ENCODE peak calls at places on chromosome 19, in ten cellular contexts. U is AG08395; H is NCI-H2081 treated with DMSO at 0.1 percent for 48 hours; Z is stimulated activated CD4-positive, alpha-beta T cell treated with anti-CD3 and anti-CD28 coated beads, TNF-alpha, amount 100 ng/mL, for 4 hours; K is stimulated activated CD8-positive, alpha-beta memory T cell treated with anti-CD3 and anti-CD28 coated beads, Interleukin-15, amount 100 ng/mL, for 1 hour; Q is cardiac fibroblast; O is AG04450; Y is RKO; P is GOT3; G is stomach. J is an unnamed sample.

GRCh38 chr19:31818740-31819228 is 469.5 kb upstream of the TSHZ3 start:
- DNase-seq in Z (no peak), U (no peak), P (no peak), H (no peak), O (no peak), G (no peak), Y (no peak), Q (no peak), K (no peak), J (no peak)

GRCh38 chr19:11324079-11324661 is 15.3 kb downstream of the RAB3D start:
- DNase-seq in O (peak), P (no peak), G (peak), K (no peak), Z (no peak), U (peak), H (no peak), Q (peak), Y (no peak), J (peak)

GRCh38 chr19:58361900-58362271 is 665 bp downstream of the ZNF497 start:
- DNase-seq in Q (no peak), Y (peak), H (no peak), P (no peak), Z (peak), K (no peak), G (peak), U (peak), O (no peak), J (peak)

GRCh38 chr19:2043864-2044708 is 7.0 kb downstream of the MKNK2 start:
- DNase-seq in U (no peak), P (no peak), K (no peak), Z (no peak), G (no peak), O (no peak), Y (no peak), H (no peak), Q (no peak), J (no peak)

GRCh38 chr19:7989071-7989575 is 16.3 kb downstream of the ELAVL1 start:
- DNase-seq in Q (peak), H (no peak), K (no peak), O (no peak), Y (no peak), G (no peak), Z (no peak), U (no peak), P (no peak), J (no peak)

GRCh38 chr19:29504454-29504853 is 21.3 kb upstream of the VSTM2B start:
- DNase-seq in O (no peak), K (no peak), U (no peak), Y (no peak), P (no peak), H (no peak), Z (no peak), G (no peak), Q (no peak), J (no peak)

GRCh38 chr19:13064092-13064489 is 38.6 kb downstream of the LYL1 start:
- DNase-seq in Y (no peak), U (no peak), Z (no peak), P (no peak), Q (no peak), O (no peak), K (no peak), H (no peak), G (no peak), J (no peak)

GRCh38 chr19:33080761-33081681 is at the start of gene GPATCH1:
- DNase-seq in Z (peak), U (peak), Q (peak), G (peak), K (peak), H (peak), P (peak), Y (peak), O (peak), J (peak)

GRCh38 chr19:28012361-28012760 is 1200.6 kb downstream of the UQCRFS1 start:
- DNase-seq in Y (no peak), U (no peak), G (no peak), O (no peak), Q (no peak), H (no peak), Z (no peak), K (no peak), P (no peak), J (no peak)

GRCh38 chr19:49117677-49118564 is 1.0 kb downstream of the C19orf73 start:
- DNase-seq in Y (no peak), K (no peak), P (no peak), U (no peak), H (no peak), Q (no peak), O (no peak), G (no peak), Z (no peak), J (no peak)

GRCh38 chr19:14577885-14578427 is 4.9 kb upstream of the CLEC17A start:
- DNase-seq in P (no peak), O (no peak), Q (no peak), Y (peak), K (no peak), H (no peak), U (no peak), G (no peak), Z (no peak), J (no peak)

J was measured in A549.